ENCODE peak calls at places on chromosomes 6 and 20, in five cellular contexts. W is foreskin keratinocyte, P is brain microvascular endothelial cell, M is kidney epithelial cell, R is neural crest cell. O is an unnamed sample.

GRCh38 chr20:8368680-8369079 is 236.6 kb downstream of the PLCB1 start:
- DNase-seq in W (no peak), P (no peak), M (no peak), R (no peak), O (no peak)

GRCh38 chr6:169099411-169100202 is 154.0 kb downstream of the THBS2 start:
- DNase-seq in W (no peak), P (peak), M (no peak), R (no peak), O (peak)

GRCh38 chr6:89977808-89978748 is 83.8 kb downstream of the GJA10 start:
- DNase-seq in W (no peak), P (peak), M (no peak), R (no peak), O (no peak)

GRCh38 chr20:53331151-53331973 is 262.3 kb downstream of the ZNF217 start:
- DNase-seq in W (no peak), P (peak), M (peak), R (no peak), O (peak)

GRCh38 chr6:108168980-108169800 is 3.4 kb downstream of the NR2E1 start:
- DNase-seq in W (no peak), P (no peak), M (no peak), R (no peak), O (no peak)

GRCh38 chr6:113672691-113673149 is 184.4 kb upstream of the MARCKS start:
- DNase-seq in W (no peak), P (no peak), M (no peak), R (no peak), O (no peak)

GRCh38 chr20:31652917-31653385 is 15.2 kb downstream of the COX4I2 start:
- DNase-seq in W (no peak), P (no peak), M (no peak), R (no peak), O (no peak)

GRCh38 chr6:131875647-131876046 is 67.8 kb downstream of the ENPP1 start:
- DNase-seq in W (no peak), P (no peak), M (no peak), R (no peak), O (no peak)

GRCh38 chr6:2734517-2735076 is 16.1 kb downstream of the MYLK4 start:
- DNase-seq in W (no peak), P (no peak), M (no peak), R (no peak), O (no peak)

GRCh38 chr6:43091020-43091419 is 14.9 kb downstream of the PTK7 start:
- DNase-seq in W (no peak), P (no peak), M (no peak), R (no peak), O (no peak)

GRCh38 chr6:54850061-54850460 is 3.5 kb downstream of the FAM83B start:
- DNase-seq in W (no peak), P (no peak), M (no peak), R (no peak), O (no peak)

GRCh38 chr6:17705428-17705777 is 1.3 kb downstream of the NUP153 start:
- DNase-seq in W (peak), P (peak), M (no peak), R (no peak), O (peak)

GRCh38 chr20:32189123-32189410 is 18.5 kb downstream of the PLAGL2 start:
- DNase-seq in W (no peak), P (no peak), M (no peak), R (no peak), O (no peak)

GRCh38 chr6:138157986-138158638 is 3.6 kb upstream of the ARFGEF3 start:
- DNase-seq in W (no peak), P (peak), M (no peak), R (no peak), O (no peak)

GRCh38 chr20:15756401-15756800 is 816.8 kb downstream of the KIF16B start:
- DNase-seq in W (no peak), P (no peak), M (no peak), R (no peak), O (no peak)

GRCh38 chr20:15760217-15760567 is 813.1 kb downstream of the KIF16B start:
- DNase-seq in W (no peak), P (no peak), M (no peak), R (no peak), O (no peak)

GRCh38 chr20:15756001-15756400 is 817.2 kb downstream of the KIF16B start:
- DNase-seq in W (no peak), P (no peak), M (no peak), R (no peak), O (no peak)

GRCh38 chr20:15763344-15763743 is 809.9 kb downstream of the KIF16B start:
- DNase-seq in W (peak), P (peak), M (no peak), R (no peak), O (no peak)

DNA sequence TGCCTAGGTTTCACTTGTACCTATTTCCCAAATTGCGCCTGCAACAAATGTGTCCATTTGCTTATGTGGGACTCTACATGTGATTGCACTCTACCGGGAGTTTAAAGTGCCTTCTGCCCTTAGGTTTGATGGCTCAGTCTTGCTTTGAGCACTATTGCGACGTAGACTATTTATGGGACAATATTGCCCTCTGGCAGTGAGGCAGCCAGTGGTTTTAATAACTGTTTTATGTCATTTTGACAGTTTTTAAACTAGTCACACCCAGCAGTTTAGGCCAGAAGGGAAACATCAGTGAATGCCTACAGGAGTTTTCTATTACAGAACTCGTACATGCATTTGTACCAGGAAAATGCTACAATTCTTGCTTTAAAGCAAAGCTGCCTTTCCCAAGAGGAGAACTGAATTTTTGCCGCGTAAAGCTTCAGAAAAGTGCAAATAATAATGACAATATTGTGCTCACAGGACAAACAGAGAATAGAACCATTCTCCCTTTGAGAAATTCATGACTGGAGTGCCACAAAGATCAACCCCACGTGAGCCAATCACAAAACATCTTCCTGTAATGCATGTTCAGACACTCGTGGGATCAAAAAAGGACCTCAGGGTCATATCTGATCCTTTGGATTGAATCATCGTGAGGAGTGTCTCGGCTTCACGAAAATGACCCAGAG is 813.6 kb downstream of the KIF16B start:
- DNase-seq in W (no peak), P (no peak), M (no peak), R (no peak), O (no peak)
- TF ChIP-seq CTCF in W (peak), P (peak), M (no peak), R (peak), O (no peak)

DNA sequence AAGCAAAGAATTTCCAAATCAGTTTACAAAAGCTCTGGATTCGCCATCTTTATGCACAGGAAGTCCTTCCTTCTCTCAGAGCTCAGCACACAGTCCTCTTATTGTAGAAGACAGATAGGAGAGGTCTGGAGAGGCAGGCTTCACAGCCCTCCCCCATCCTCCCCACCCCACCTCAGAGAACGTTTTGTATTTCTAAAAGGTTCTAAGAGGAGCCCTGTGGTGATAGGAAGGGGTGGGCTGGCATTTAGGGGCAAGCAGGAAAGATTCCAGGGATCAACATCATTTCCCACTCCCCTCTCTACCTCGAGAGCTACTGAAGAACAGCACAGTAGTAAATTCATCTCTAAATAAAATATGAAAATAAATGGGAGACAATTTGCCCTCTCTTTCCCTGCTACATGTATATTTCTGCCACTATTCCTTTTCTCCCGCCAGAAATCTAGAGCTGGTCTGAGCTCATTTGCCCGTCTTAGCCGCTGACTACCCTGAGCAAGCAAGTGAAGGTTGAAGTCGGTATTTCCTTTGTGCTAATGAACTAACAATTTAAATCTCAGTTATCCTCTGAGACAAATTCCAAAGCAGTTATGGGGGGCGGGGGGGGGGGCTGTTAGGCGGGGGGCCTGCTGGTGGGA is 18.8 kb downstream of the TFAP2A start:
- DNase-seq in W (no peak), P (no peak), M (no peak), R (no peak), O (no peak)
- TF ChIP-seq CTCF in W (no peak), P (no peak), M (no peak), R (no peak), O (no peak)

GRCh38 chr20:48933017-48933766 is 11.7 kb downstream of the ARFGEF2 start:
- DNase-seq in W (no peak), P (no peak), M (no peak), R (no peak), O (no peak)
- TF ChIP-seq CTCF in W (peak), P (peak), M (peak), R (no peak), O (no peak)

GRCh38 chr6:22470454-22471368 is 98.7 kb upstream of the HDGFL1 start:
- DNase-seq in W (no peak), P (peak), M (no peak), R (no peak), O (peak)
- TF ChIP-seq CTCF in W (peak), P (peak), M (no peak), R (peak), O (peak)

DNA sequence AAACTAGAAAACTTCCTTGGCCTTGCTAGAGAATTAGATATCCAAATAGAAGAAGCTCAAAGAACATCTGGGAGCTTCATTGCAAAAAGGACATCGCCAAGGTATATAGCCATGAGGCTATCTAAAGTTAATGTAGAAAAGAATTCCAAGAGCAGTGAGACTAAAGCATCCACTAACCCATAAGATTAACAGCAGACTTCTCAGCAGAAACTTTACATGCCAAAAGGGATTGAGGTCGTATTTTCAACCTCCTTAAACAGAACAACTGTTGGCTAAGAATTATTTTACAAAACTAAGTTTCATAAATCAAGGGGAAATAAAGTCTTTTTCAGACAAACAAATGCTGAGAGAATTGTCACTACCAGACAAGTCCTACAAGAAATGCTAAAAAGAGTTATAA is 149.1 kb upstream of the COL21A1 start:
- DNase-seq in W (no peak), P (no peak), M (no peak), R (no peak), O (no peak)
- TF ChIP-seq CTCF in W (no peak), P (no peak), M (no peak), R (no peak), O (no peak)

O was measured in RWPE1.